ENCODE peak calls at places on chromosomes 6 and 20, in five cellular contexts. W is T-helper 1 cell, P is NCI-H2081, I is RPMI7951, Y is occipital lobe. R is an unnamed sample.

GRCh38 chr20:3203315-3204123 is 963 bp downstream of the DDRGK1 start:
- DNase-seq in I (peak; percentile 37), Y (no peak), W (no peak), P (peak; percentile 71), R (no peak)

GRCh38 chr6:41712651-41713103 is 22.7 kb downstream of the TFEB start:
- DNase-seq in Y (peak; percentile 90), P (no peak), I (no peak), W (no peak), R (peak; percentile 47)

GRCh38 chr6:18387061-18387721 is at the start of gene RNF144B:
- DNase-seq in W (peak; percentile 28), P (peak; percentile 83), Y (peak; percentile 52), I (peak; percentile 45), R (peak; percentile 81)

GRCh38 chr6:13068558-13069210 is 259.7 kb downstream of the TBC1D7 start:
- DNase-seq in Y (no peak), I (no peak), P (no peak), W (no peak), R (no peak)

GRCh38 chr20:52975024-52975732 is 3.0 kb downstream of the TSHZ2 start:
- DNase-seq in Y (no peak), I (no peak), W (no peak), P (no peak), R (no peak)

GRCh38 chr20:22763257-22763906 is 179.0 kb upstream of the FOXA2 start:
- DNase-seq in P (no peak), Y (no peak), W (no peak), I (peak; percentile 83), R (peak; percentile 84)

GRCh38 chr20:51327251-51327841 is 215.2 kb downstream of the NFATC2 start:
- DNase-seq in W (no peak), P (no peak), I (peak; percentile 96), Y (no peak), R (peak; percentile 49)

GRCh38 chr6:163712981-163713380 is 298.5 kb downstream of the QKI start:
- DNase-seq in Y (no peak), P (no peak), I (no peak), W (no peak), R (no peak)

GRCh38 chr20:49356676-49357075 is 78.8 kb upstream of the ZNFX1 start:
- DNase-seq in I (no peak), P (peak; percentile 40), W (no peak), Y (no peak), R (peak; percentile 94)

GRCh38 chr6:16544006-16544405 is 217.3 kb downstream of the ATXN1 start:
- DNase-seq in P (no peak), Y (no peak), I (no peak), W (no peak), R (peak; percentile 94)

GRCh38 chr6:169799474-169799926 is 48.1 kb downstream of the ERMARD start:
- DNase-seq in Y (no peak), W (no peak), I (no peak), P (no peak), R (no peak)

GRCh38 chr6:7532232-7532631 is 9.2 kb upstream of the DSP start:
- DNase-seq in I (no peak), P (no peak), W (no peak), Y (no peak), R (no peak)

GRCh38 chr6:122068291-122068769 is 331.1 kb upstream of the HSF2 start:
- DNase-seq in Y (no peak), P (no peak), W (no peak), I (no peak), R (peak; percentile 5)

GRCh38 chr20:58433759-58434158 is 44.7 kb downstream of the VAPB start:
- DNase-seq in P (no peak), Y (no peak), W (no peak), I (peak; percentile 88), R (peak; percentile 42)

GRCh38 chr6:43926644-43927524 is 156.9 kb downstream of the VEGFA start:
- DNase-seq in Y (peak; percentile 20), P (peak; percentile 13), I (peak; percentile 91), W (no peak), R (peak; percentile 72)

GRCh38 chr6:122184260-122184934 is 215.1 kb upstream of the HSF2 start:
- DNase-seq in Y (no peak), I (peak; percentile 24), P (peak; percentile 5), W (no peak), R (peak; percentile 36)

GRCh38 chr20:19802492-19803158 is 44.6 kb downstream of the RIN2 start:
- DNase-seq in I (peak; percentile 55), Y (no peak), W (no peak), P (no peak), R (no peak)

GRCh38 chr6:145704153-145704781 is 31.1 kb downstream of the EPM2A start:
- DNase-seq in Y (no peak), P (peak; percentile 0), I (peak; percentile 15), W (no peak), R (no peak)

GRCh38 chr6:39695447-39695846 is 29.8 kb downstream of the KIF6 start:
- DNase-seq in P (no peak), I (no peak), W (no peak), Y (no peak), R (no peak)

GRCh38 chr6:150301871-150302800 is 66.7 kb upstream of the IYD start:
- DNase-seq in I (peak; percentile 52), Y (no peak), P (no peak), W (no peak), R (no peak)

GRCh38 chr6:14108571-14109410 is 8.8 kb upstream of the CD83 start:
- DNase-seq in P (no peak), I (peak; percentile 15), Y (no peak), W (peak; percentile 16), R (peak; percentile 19)

GRCh38 chr6:6851059-6851658 is 256.6 kb upstream of the RREB1 start:
- DNase-seq in I (peak; percentile 63), P (no peak), W (no peak), Y (peak; percentile 34), R (peak; percentile 90)

GRCh38 chr6:35199866-35200265 is 13.9 kb upstream of the SCUBE3 start:
- DNase-seq in W (no peak), P (no peak), Y (no peak), I (no peak), R (no peak)

GRCh38 chr6:158654498-158654897 is 4.6 kb downstream of the SYTL3 start:
- DNase-seq in P (no peak), W (peak; percentile 7), Y (peak; percentile 50), I (peak; percentile 97), R (peak; percentile 93)

GRCh38 chr20:3679749-3680700 is 1.8 kb downstream of the ADAM33 start:
- DNase-seq in W (no peak), I (peak; percentile 89), Y (no peak), P (no peak), R (peak; percentile 41)

GRCh38 chr6:118318648-118319047 is 229.4 kb upstream of the PLN start:
- DNase-seq in I (no peak), W (no peak), P (no peak), Y (no peak), R (no peak)

GRCh38 chr6:17866876-17867444 is 120.5 kb downstream of the KIF13A start:
- DNase-seq in W (no peak), I (peak; percentile 25), Y (no peak), P (no peak), R (no peak)

GRCh38 chr6:85726206-85726605 is 83.5 kb upstream of the SYNCRIP start:
- DNase-seq in P (no peak), I (peak; percentile 4), Y (no peak), W (no peak), R (peak; percentile 5)

GRCh38 chr20:43786885-43787284 is 60.1 kb upstream of the GTSF1L start:
- DNase-seq in I (no peak), P (no peak), Y (no peak), W (no peak), R (no peak)

GRCh38 chr6:45488884-45489283 is 111.2 kb upstream of the SUPT3H start:
- DNase-seq in Y (no peak), I (no peak), W (no peak), P (no peak), R (no peak)

GRCh38 chr20:32050324-32050723 is 1.7 kb upstream of the HCK start:
- DNase-seq in P (no peak), I (no peak), W (no peak), Y (no peak), R (no peak)

GRCh38 chr6:43917878-43918382 is 147.9 kb downstream of the VEGFA start:
- DNase-seq in Y (no peak), I (peak; percentile 51), P (no peak), W (no peak), R (no peak)

GRCh38 chr6:105072799-105073199 is 107.0 kb downstream of the POPDC3 start:
- DNase-seq in Y (no peak), P (no peak), W (no peak), I (peak; percentile 11), R (no peak)

GRCh38 chr6:5657684-5658429 is 348.9 kb downstream of the NRN1 start:
- DNase-seq in Y (no peak), P (no peak), I (peak; percentile 14), W (no peak), R (no peak)

GRCh38 chr6:101163611-101164010 is 229.9 kb upstream of the GRIK2 start:
- DNase-seq in P (peak; percentile 9), I (no peak), Y (no peak), W (no peak), R (no peak)

GRCh38 chr6:107736713-107737396 is 87.3 kb downstream of the SCML4 start:
- DNase-seq in P (no peak), Y (no peak), I (no peak), W (no peak), R (no peak)

GRCh38 chr6:89630488-89630887 is 8.1 kb downstream of the LYRM2 start:
- DNase-seq in W (no peak), P (no peak), Y (peak; percentile 6), I (no peak), R (no peak)

GRCh38 chr20:55360895-55361294 is 644.4 kb downstream of the CBLN4 start:
- DNase-seq in I (no peak), Y (no peak), W (no peak), P (no peak), R (no peak)

GRCh38 chr6:82123632-82124031 is 123.9 kb downstream of the IBTK start:
- DNase-seq in Y (no peak), I (no peak), W (no peak), P (no peak), R (no peak)

R was measured in myocyte.